ENCODE peak calls at places on chromosomes 12 and 14, in four cellular contexts. F, I, V and Z are unnamed samples.

GRCh38 chr12:26204612-26205289 is 9.4 kb downstream of the SSPN start:
- DNase-seq in F (no peak), I (no peak), V (no peak), Z (no peak)

GRCh38 chr12:123163227-123163626 is 12.3 kb upstream of the PITPNM2 start:
- DNase-seq in I (no peak), F (no peak), V (no peak), Z (no peak)

GRCh38 chr12:74412607-74413230 is 124.9 kb upstream of the ATXN7L3B start:
- DNase-seq in I (no peak), V (no peak), F (no peak), Z (peak)

GRCh38 chr14:97788364-97788763 is 991.2 kb downstream of the VRK1 start:
- DNase-seq in I (no peak), V (no peak), F (no peak), Z (no peak)

GRCh38 chr12:95637471-95638155 is 86.3 kb upstream of the USP44 start:
- DNase-seq in V (no peak), I (no peak), F (no peak), Z (peak)

GRCh38 chr12:67748761-67749075 is 100.2 kb downstream of the DYRK2 start:
- DNase-seq in I (no peak), F (no peak), V (no peak), Z (no peak)

GRCh38 chr14:90561920-90562319 is 165.1 kb downstream of the CALM1 start:
- DNase-seq in V (no peak), F (no peak), I (no peak), Z (no peak)

GRCh38 chr14:80850197-80850814 is 91.2 kb downstream of the CEP128 start:
- DNase-seq in V (no peak), I (no peak), F (no peak), Z (peak)

GRCh38 chr14:93727917-93728650 is 60.2 kb downstream of the PRIMA1 start:
- DNase-seq in F (no peak), I (no peak), V (no peak), Z (no peak)

GRCh38 chr14:105090493-105091334 is 25.5 kb upstream of the GPR132 start:
- DNase-seq in V (peak), I (no peak), F (peak), Z (peak)

GRCh38 chr12:84508325-84508861 is 404.2 kb downstream of the SLC6A15 start:
- DNase-seq in I (no peak), F (no peak), V (peak), Z (peak)

GRCh38 chr12:113242560-113242959 is 21.3 kb downstream of the TPCN1 start:
- DNase-seq in F (no peak), V (no peak), I (no peak), Z (no peak)

GRCh38 chr14:37081220-37081619 is 91.2 kb downstream of the SLC25A21 start:
- DNase-seq in I (no peak), F (no peak), V (no peak), Z (peak)

GRCh38 chr14:50139192-50139591 is 22.8 kb upstream of the VCPKMT start:
- DNase-seq in I (no peak), V (no peak), F (no peak), Z (peak)

GRCh38 chr12:108532061-108532848 is 17.2 kb downstream of the FICD start:
- DNase-seq in I (no peak), F (no peak), V (no peak), Z (no peak)

GRCh38 chr14:94682736-94683135 is 70.5 kb downstream of the SERPINA3 start:
- DNase-seq in V (no peak), F (no peak), I (no peak), Z (no peak)

GRCh38 chr12:107917912-107918800 is 143.7 kb downstream of the ASCL4 start:
- DNase-seq in F (no peak), I (no peak), V (no peak), Z (peak)

DNA sequence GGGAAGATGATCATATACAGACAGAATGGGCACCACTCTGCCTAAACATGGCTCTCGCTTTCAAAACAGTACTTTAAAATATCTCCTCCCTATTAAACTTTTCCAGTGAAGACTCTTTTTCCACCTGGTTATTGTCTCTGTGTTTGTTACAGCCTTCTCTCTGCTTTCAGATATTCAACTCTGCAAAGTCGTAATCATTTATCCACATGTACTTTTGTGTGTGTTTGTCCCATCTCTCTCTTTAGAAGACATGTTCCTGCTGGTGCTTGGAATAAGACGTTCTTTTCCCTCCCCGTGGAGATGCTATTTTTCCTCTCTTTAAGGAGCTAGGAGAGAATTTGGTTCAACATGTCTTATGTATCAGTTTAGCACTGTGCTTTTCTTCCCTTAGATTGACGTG is 45.1 kb downstream of the ETV6 start:
- DNase-seq in V (no peak), F (no peak), I (no peak), Z (no peak)
- TF ChIP-seq CTCF in V (no peak), F (no peak), I (no peak), Z (no peak)

GRCh38 chr12:65170245-65170881 is 980 bp downstream of the LEMD3 start:
- DNase-seq in V (peak), F (peak), I (peak), Z (peak)

GRCh38 chr12:65171073-65171472 is 1.7 kb downstream of the LEMD3 start:
- DNase-seq in F (no peak), I (no peak), V (no peak), Z (no peak)

GRCh38 chr12:65168606-65169310 is 625 bp upstream of the LEMD3 start:
- DNase-seq in V (no peak), F (no peak), I (no peak), Z (no peak)

GRCh38 chr12:65169311-65170244 is at the start of gene LEMD3:
- DNase-seq in I (peak), V (peak), F (peak), Z (peak)

DNA sequence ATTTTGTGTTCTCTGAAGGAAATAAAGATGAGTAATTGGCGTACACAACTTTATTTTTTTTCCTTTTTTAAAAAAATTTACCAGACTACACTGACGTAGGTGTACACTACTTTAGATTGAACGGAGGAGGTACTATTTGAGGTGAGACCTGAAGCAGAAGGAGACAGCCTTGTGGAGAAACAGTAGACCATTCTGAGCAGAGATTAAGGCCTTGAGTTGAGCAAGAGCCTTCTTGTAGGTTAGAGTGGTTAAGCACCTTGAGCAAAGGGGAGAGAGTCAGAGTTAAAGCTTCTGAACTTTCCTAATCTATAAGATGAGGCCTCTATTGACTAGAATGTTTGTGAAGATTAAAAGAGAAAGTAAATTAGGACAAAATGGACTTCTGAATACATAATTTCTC is 2.5 kb downstream of the LEMD3 start:
- DNase-seq in F (no peak), I (no peak), V (no peak), Z (no peak)
- H3K4me3 ChIP-seq in F (no peak), I (peak), V (no peak), Z (peak)

GRCh38 chr14:102501751-102502315 is 7.7 kb downstream of the ANKRD9 start:
- DNase-seq in V (no peak), I (no peak), F (no peak), Z (no peak)
- TF ChIP-seq CTCF in V (no peak), I (no peak), F (no peak), Z (no peak)

GRCh38 chr12:6057693-6058092 is 66.8 kb downstream of the VWF start:
- DNase-seq in F (peak), I (no peak), V (no peak), Z (no peak)
- H3K4me3 ChIP-seq in F (no peak), I (no peak), V (no peak), Z (no peak)

GRCh38 chr12:40031965-40032364 is 73.9 kb downstream of the SLC2A13 start:
- DNase-seq in V (no peak), I (no peak), F (no peak), Z (no peak)
- TF ChIP-seq CTCF in V (no peak), I (no peak), F (peak), Z (no peak)

DNA sequence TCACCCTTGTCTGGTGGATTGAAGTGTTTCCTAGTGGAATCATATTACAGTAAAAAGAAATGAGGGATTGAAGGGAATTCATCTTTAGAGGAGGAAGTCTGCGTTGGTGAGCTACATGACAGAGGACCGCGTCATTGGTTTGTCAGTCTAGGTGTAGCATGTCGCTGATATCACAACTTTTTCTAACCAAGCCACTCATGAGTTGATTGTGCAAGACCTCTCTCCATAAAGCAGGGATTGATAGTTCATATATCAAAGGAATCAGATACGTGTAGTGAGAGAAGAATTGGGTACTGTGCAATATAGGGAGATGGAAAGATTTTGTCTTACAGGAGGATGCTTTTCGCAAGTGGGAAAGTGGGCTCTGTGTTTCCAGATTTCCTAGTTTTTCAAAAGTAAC is 3.0 kb upstream of the FBXO33 start:
- DNase-seq in I (no peak), F (no peak), V (no peak), Z (no peak)
- H3K4me3 ChIP-seq in I (no peak), F (no peak), V (no peak), Z (no peak)

GRCh38 chr14:86217523-86217922 is 687.6 kb downstream of the FLRT2 start:
- DNase-seq in V (no peak), I (no peak), F (no peak), Z (no peak)
- TF ChIP-seq CTCF in V (no peak), I (no peak), F (no peak), Z (no peak)

GRCh38 chr12:4909397-4909733 is 340 bp upstream of the KCNA1 start:
- DNase-seq in F (no peak), V (no peak), I (no peak), Z (no peak)
- H3K4me3 ChIP-seq in F (no peak), V (no peak), I (peak), Z (no peak)

GRCh38 chr12:76348079-76348901 is at the start of gene BBS10:
- DNase-seq in I (peak), F (peak), V (peak), Z (peak)
- TF ChIP-seq CTCF in I (no peak), F (peak), V (peak), Z (peak)